ENCODE peak calls at places on chromosomes 4 and X, in six cellular contexts. K is right lobe of liver, B is astrocyte, M is ovary, J is neural progenitor cell, Q is cardiac fibroblast. L is an unnamed sample.

GRCh38 chr4:66927937-66928336 is 617.4 kb downstream of the CENPC start:
- DNase-seq in K (no peak), B (peak), M (no peak), J (peak), Q (no peak), L (no peak)

GRCh38 chr4:112511294-112512118 is 4.5 kb downstream of the NEUROG2 start:
- DNase-seq in K (no peak), B (no peak), M (no peak), J (peak), Q (no peak), L (no peak)

GRCh38 chr4:1194028-1194900 is 21.9 kb upstream of the SPON2 start:
- DNase-seq in K (peak), B (no peak), M (peak), J (no peak), Q (no peak), L (no peak)

GRCh38 chr4:150136481-150136880 is 58.2 kb downstream of the DCLK2 start:
- DNase-seq in K (no peak), B (peak), M (no peak), J (no peak), Q (peak), L (no peak)

GRCh38 chr4:5711479-5712184 is 631 bp downstream of the EVC start:
- DNase-seq in K (no peak), B (peak), M (peak), J (no peak), Q (peak), L (no peak)

GRCh38 chr4:41323706-41324105 is 67.0 kb downstream of the UCHL1 start:
- DNase-seq in K (no peak), B (no peak), M (no peak), J (no peak), Q (peak), L (no peak)

GRCh38 chr4:165810726-165811125 is 62.3 kb upstream of the TLL1 start:
- DNase-seq in K (no peak), B (peak), M (no peak), J (no peak), Q (no peak), L (no peak)

GRCh38 chrX:155188786-155189185 is 27.5 kb upstream of the VBP1 start:
- DNase-seq in K (no peak), B (no peak), M (no peak), J (no peak), Q (no peak), L (no peak)

GRCh38 chrX:3026074-3026588 is 15.1 kb upstream of the ARSF start:
- DNase-seq in K (no peak), B (no peak), M (no peak), J (no peak), Q (no peak), L (no peak)

GRCh38 chrX:50838820-50839600 is 25.0 kb upstream of the SHROOM4 start:
- DNase-seq in K (no peak), B (peak), M (no peak), J (no peak), Q (peak), L (no peak)

GRCh38 chr4:7121861-7122653 is 54.2 kb upstream of the GRPEL1 start:
- DNase-seq in K (no peak), B (no peak), M (no peak), J (no peak), Q (no peak), L (no peak)

GRCh38 chr4:140703463-140703862 is 52.7 kb downstream of the TBC1D9 start:
- DNase-seq in K (no peak), B (peak), M (no peak), J (no peak), Q (peak), L (no peak)

GRCh38 chrX:131633285-131633917 is 89.5 kb downstream of the OR13H1 start:
- DNase-seq in K (peak), B (peak), M (no peak), J (peak), Q (peak), L (peak)

GRCh38 chrX:18278448-18278847 is 57.8 kb upstream of the BEND2 start:
- DNase-seq in K (no peak), B (no peak), M (no peak), J (no peak), Q (no peak), L (no peak)

GRCh38 chr4:36243355-36244256 is 708 bp downstream of the ARAP2 start:
- DNase-seq in K (peak), B (peak), M (peak), J (no peak), Q (peak), L (no peak)

GRCh38 chr4:124903995-124904722 is 191.6 kb upstream of the ANKRD50 start:
- DNase-seq in K (no peak), B (peak), M (no peak), J (peak), Q (peak), L (no peak)

GRCh38 chr4:2006956-2007653 is 1.7 kb downstream of the NELFA start:
- DNase-seq in K (no peak), B (no peak), M (no peak), J (no peak), Q (no peak), L (no peak)

GRCh38 chr4:97990409-97990808 is 152.9 kb downstream of the STPG2 start:
- DNase-seq in K (no peak), B (no peak), M (no peak), J (no peak), Q (no peak), L (no peak)

GRCh38 chrX:42289492-42290385 is 366.4 kb upstream of the CASK start:
- DNase-seq in K (no peak), B (no peak), M (no peak), J (no peak), Q (no peak), L (no peak)

GRCh38 chrX:147894332-147894870 is 17.3 kb upstream of the FMR1 start:
- DNase-seq in K (no peak), B (peak), M (no peak), J (peak), Q (peak), L (no peak)

GRCh38 chrX:133608406-133608805 is 193.1 kb upstream of the GPC4 start:
- DNase-seq in K (no peak), B (peak), M (no peak), J (no peak), Q (peak), L (peak)

GRCh38 chr4:6873792-6874461 is 35.7 kb upstream of the TBC1D14 start:
- DNase-seq in K (peak), B (peak), M (peak), J (peak), Q (peak), L (no peak)

GRCh38 chr4:184899261-184900134 is 73.7 kb upstream of the ACSL1 start:
- DNase-seq in K (peak), B (no peak), M (no peak), J (no peak), Q (no peak), L (peak)

GRCh38 chr4:103754844-103755243 is 35.1 kb upstream of the TACR3 start:
- DNase-seq in K (no peak), B (no peak), M (no peak), J (no peak), Q (no peak), L (no peak)

GRCh38 chr4:172995161-172995560 is 173.4 kb upstream of the GALNT7 start:
- DNase-seq in K (no peak), B (peak), M (no peak), J (no peak), Q (no peak), L (no peak)

GRCh38 chr4:186807809-186808634 is 84.4 kb upstream of the FAT1 start:
- DNase-seq in K (no peak), B (peak), M (no peak), J (no peak), Q (no peak), L (peak)

GRCh38 chr4:171538601-171539100 is 274.6 kb upstream of the GALNTL6 start:
- DNase-seq in K (no peak), B (no peak), M (no peak), J (no peak), Q (no peak), L (no peak)

GRCh38 chrX:14673236-14673635 is 143.9 kb downstream of the GLRA2 start:
- DNase-seq in K (no peak), B (peak), M (no peak), J (no peak), Q (no peak), L (no peak)
- H3K4me3 ChIP-seq in K (no peak), B (no peak), M (no peak), J (no peak), Q (no peak), L (no peak)

GRCh38 chrX:13938766-13939530 is 90.7 kb downstream of the GEMIN8 start:
- DNase-seq in K (no peak), B (no peak), M (no peak), J (peak), Q (no peak), L (no peak)
- H3K4me3 ChIP-seq in K (no peak), B (peak), M (peak), J (peak), Q (peak), L (no peak)

DNA sequence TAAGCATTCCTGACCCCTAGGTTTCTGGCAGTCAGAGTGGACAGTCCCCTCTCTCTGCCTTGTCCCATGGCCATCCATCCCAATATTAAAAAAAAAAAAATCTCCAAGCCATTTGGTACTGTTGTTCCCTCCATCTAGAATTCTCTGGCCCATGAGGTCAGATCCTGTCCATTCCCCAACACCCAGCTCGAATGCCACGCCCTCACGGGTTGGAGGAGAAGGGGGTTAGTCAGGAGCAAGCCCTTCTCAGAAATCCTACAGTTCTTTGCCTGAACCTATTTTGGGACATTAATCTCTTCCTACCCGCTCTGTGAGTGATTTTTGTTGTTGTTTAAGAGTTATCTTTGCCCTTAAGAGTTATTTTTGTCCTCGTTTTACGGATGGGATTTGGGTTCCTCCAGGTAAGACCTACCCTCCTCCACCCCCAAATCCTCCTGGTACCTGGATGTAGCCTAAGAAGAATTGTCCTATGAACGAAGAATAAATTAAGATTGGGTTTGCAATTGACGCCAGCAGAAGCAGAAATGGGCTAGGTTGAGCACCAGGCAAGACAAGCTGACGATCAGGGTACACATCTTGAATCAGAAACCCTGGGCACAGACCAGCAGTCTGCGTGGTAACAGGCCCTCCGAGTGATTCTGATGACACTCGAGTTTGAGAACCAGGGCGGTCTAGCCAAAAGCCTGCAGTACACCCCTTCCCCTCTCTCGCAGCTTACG is 977 bp downstream of the RNF175 start:
- DNase-seq in K (no peak), B (no peak), M (no peak), J (no peak), Q (no peak), L (no peak)
- H3K4me3 ChIP-seq in K (no peak), B (peak), M (no peak), J (peak), Q (peak), L (peak)

DNA sequence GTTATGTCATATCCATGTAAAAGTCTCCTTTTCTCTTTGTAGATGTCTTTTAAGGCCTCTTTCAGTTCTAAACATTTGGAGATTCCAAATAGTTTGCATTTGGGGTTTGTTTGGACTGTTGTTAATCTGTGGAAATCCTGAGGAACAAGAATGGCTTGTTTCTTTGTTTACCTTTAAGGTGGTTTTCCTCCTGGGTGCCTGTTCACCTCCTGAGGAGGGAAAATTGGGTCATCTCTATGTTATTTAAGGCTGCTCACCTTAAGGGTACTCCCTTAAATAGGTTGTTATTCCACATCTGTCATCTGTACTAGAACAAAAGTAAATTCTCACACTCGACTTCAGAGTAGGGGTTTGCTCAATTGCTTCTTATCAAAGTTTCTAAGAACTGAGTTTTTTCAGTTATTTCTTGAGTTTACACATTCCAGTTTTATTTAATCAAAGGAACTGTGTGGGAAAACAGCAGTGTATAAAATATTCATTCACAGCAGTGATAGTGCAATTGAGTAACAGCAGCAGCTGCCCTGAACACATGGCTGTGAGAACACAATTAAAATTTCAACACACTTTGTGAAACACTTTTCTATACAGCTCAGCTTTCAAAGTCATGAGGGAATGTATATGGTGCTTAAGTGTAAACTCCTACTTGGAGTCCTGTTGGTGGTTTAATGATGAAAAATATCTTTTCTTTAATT is 238.5 kb upstream of the PGRMC2 start:
- DNase-seq in K (no peak), B (peak), M (no peak), J (no peak), Q (peak), L (peak)
- H3K4me3 ChIP-seq in K (no peak), B (no peak), M (no peak), J (no peak), Q (no peak), L (no peak)

GRCh38 chr4:120085705-120086104 is 19.1 kb upstream of the MAD2L1 start:
- DNase-seq in K (no peak), B (no peak), M (no peak), J (no peak), Q (no peak), L (no peak)
- H3K4me3 ChIP-seq in K (no peak), B (no peak), M (no peak), J (no peak), Q (no peak), L (no peak)